ENCODE peak calls at places on chromosomes 12 and 14, in four cellular contexts. D is stomach, U is fibroblast of lung, C is tibial nerve. M is an unnamed sample.

GRCh38 chr12:97886548-97887176 is 424.1 kb downstream of the RMST start:
- DNase-seq in C (no peak), D (no peak), U (no peak), M (no peak)

GRCh38 chr12:76571256-76571655 is 11.7 kb upstream of the OSBPL8 start:
- DNase-seq in C (no peak), U (no peak), D (no peak), M (no peak)

GRCh38 chr14:100114109-100114765 is 45.2 kb downstream of the DEGS2 start:
- DNase-seq in U (no peak), C (no peak), D (no peak), M (no peak)

GRCh38 chr12:43836455-43836989 is 641 bp downstream of the TMEM117 start:
- DNase-seq in D (no peak), C (peak; percentile 17), U (peak; percentile 51), M (peak; percentile 3)

GRCh38 chr12:109744991-109745942 is 31.6 kb downstream of the FAM222A start:
- DNase-seq in C (no peak), U (peak; percentile 15), D (peak; percentile 47), M (no peak)

GRCh38 chr12:64385468-64385867 is 5.1 kb downstream of the C12orf56 start:
- DNase-seq in U (no peak), D (no peak), C (no peak), M (no peak)

GRCh38 chr12:98698603-98699463 is 53.7 kb downstream of the APAF1 start:
- DNase-seq in U (peak; percentile 71), C (peak; percentile 19), D (peak; percentile 31), M (peak; percentile 6)

GRCh38 chr14:32826404-32827082 is 112.1 kb upstream of the NPAS3 start:
- DNase-seq in D (no peak), C (no peak), U (peak; percentile 64), M (no peak)

GRCh38 chr14:91899777-91900176 is 32.4 kb upstream of the TC2N start:
- DNase-seq in D (no peak), C (no peak), U (no peak), M (no peak)

GRCh38 chr14:70013269-70013873 is 134.2 kb downstream of the SMOC1 start:
- DNase-seq in C (no peak), U (no peak), D (peak; percentile 58), M (no peak)

GRCh38 chr12:90128526-90128925 is 419.9 kb upstream of the ATP2B1 start:
- DNase-seq in U (no peak), C (no peak), D (no peak), M (no peak)

GRCh38 chr14:95040723-95041476 is 116.4 kb downstream of the DICER1 start:
- DNase-seq in C (no peak), D (peak; percentile 20), U (no peak), M (no peak)

GRCh38 chr14:31880935-31881334 is 196.2 kb upstream of the ARHGAP5 start:
- DNase-seq in C (no peak), D (no peak), U (peak; percentile 72), M (peak; percentile 60)

GRCh38 chr12:105882404-105882803 is 256.4 kb downstream of the NUAK1 start:
- DNase-seq in C (peak; percentile 38), U (no peak), D (no peak), M (peak; percentile 73)

GRCh38 chr12:65004270-65004669 is 116.8 kb downstream of the WIF1 start:
- DNase-seq in D (no peak), C (no peak), U (no peak), M (no peak)

GRCh38 chr14:70822706-70823185 is 13.4 kb upstream of the MAP3K9 start:
- DNase-seq in C (no peak), D (peak; percentile 41), U (no peak), M (no peak)

GRCh38 chr14:100770605-100771120 is 44.0 kb downstream of the DLK1 start:
- DNase-seq in C (no peak), U (no peak), D (no peak), M (no peak)

GRCh38 chr12:14954269-14954668 is 7.1 kb downstream of the ARHGDIB start:
- DNase-seq in U (no peak), D (no peak), C (no peak), M (no peak)

GRCh38 chr14:28756896-28757570 is 9.6 kb upstream of the FOXG1 start:
- DNase-seq in D (no peak), U (peak; percentile 70), C (no peak), M (no peak)

GRCh38 chr12:13981296-13981962 is at the start of gene GRIN2B:
- DNase-seq in D (no peak), U (no peak), C (no peak), M (no peak)

GRCh38 chr12:45217846-45218245 is 2.0 kb downstream of the ANO6 start:
- DNase-seq in U (no peak), C (no peak), D (no peak), M (no peak)

GRCh38 chr12:45220366-45220931 is 4.6 kb downstream of the ANO6 start:
- DNase-seq in C (no peak), D (no peak), U (no peak), M (no peak)

GRCh38 chr12:45223868-45224267 is 8.0 kb downstream of the ANO6 start:
- DNase-seq in U (no peak), D (no peak), C (no peak), M (no peak)

GRCh38 chr12:45219621-45220020 is 3.7 kb downstream of the ANO6 start:
- DNase-seq in C (no peak), U (no peak), D (no peak), M (no peak)

GRCh38 chr12:45220961-45221360 is 5.1 kb downstream of the ANO6 start:
- DNase-seq in C (no peak), U (no peak), D (no peak), M (no peak)
- TF ChIP-seq CTCF in C (no peak), U (no peak), D (no peak), M (no peak)

GRCh38 chr12:131828671-131829350 is 618 bp downstream of the MMP17 start:
- DNase-seq in D (no peak), U (no peak), C (no peak), M (no peak)

GRCh38 chr12:131829351-131829794 is 1.2 kb downstream of the MMP17 start:
- DNase-seq in C (no peak), D (no peak), U (peak; percentile 22), M (no peak)

GRCh38 chr12:131829795-131830334 is 1.7 kb downstream of the MMP17 start:
- DNase-seq in D (no peak), U (no peak), C (no peak), M (no peak)

GRCh38 chr12:131826064-131826928 is 1.9 kb upstream of the MMP17 start:
- DNase-seq in U (no peak), C (no peak), D (no peak), M (no peak)

DNA sequence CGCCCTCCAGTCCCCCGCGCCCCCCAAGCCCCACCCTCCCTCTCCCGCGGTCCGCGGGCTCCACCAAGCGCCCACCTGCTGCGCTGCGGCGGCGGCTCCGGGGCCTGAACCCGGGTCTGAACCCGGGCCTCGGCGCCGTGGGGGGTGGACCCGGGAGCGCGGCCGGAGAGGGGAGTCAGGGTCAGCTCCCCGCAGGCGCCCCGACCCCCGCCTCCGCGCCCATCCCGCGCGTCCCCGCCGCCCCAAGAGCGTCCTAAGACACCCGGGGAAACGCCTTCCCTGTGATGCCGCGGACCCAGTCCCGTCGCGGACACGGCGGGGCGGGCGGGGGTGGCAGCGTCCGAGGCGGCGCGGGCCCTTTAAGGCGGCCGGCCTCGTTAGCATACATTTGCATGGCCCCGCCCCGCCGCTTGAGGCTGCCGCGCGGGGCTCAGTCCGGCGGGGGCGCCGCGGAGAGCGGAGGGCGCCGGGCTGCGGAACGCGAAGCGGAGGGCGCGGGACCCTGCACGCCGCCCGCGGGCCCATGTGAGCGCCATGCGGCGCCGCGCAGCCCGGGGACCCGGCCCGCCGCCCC is at the start of gene MMP17:
- DNase-seq in D (no peak), U (peak; percentile 62), C (peak; percentile 43), M (no peak)
- H3K27me3 ChIP-seq in D (peaks cover 92% of the 10 kb centered on the region), U (no peaks in the 10 kb centered on the region), C (no peaks in the 10 kb centered on the region), M (no peaks in the 10 kb centered on the region)

GRCh38 chr12:3003593-3003992 is 44.4 kb downstream of the TEAD4 start:
- DNase-seq in U (no peak), D (no peak), C (no peak), M (no peak)
- TF ChIP-seq CTCF in U (no peak), D (no peak), C (no peak), M (no peak)

GRCh38 chr12:122067548-122067947 is 11.0 kb upstream of the MLXIP start:
- DNase-seq in D (no peak), C (no peak), U (no peak), M (no peak)
- H3K27me3 ChIP-seq in D (no peaks in the 10 kb centered on the region), C (no peaks in the 10 kb centered on the region), U (no peaks in the 10 kb centered on the region), M (no peaks in the 10 kb centered on the region)

M was measured in BJ.